ENCODE peak calls at places on chromosomes 4 and X, in six cellular contexts. W is activated T-cell treated with anti-CD3 and anti-CD28 coated beads for 24 hours; Z is stimulated activated naive CD8-positive, alpha-beta T cell treated with anti-CD3 and anti-CD28 coated beads, Interleukin-15, amount 100 ng/mL, for 72 hours; N is Panc1; K is kidney tubule cell; M is A549. C is an unnamed sample.

GRCh38 chrX:131063613-131064012 is 5.5 kb downstream of the ARHGAP36 start:
- DNase-seq in W (no peak), Z (no peak), N (no peak), K (no peak), M (no peak), C (no peak)

GRCh38 chr4:142565771-142566170 is 280.3 kb downstream of the INPP4B start:
- DNase-seq in W (no peak), Z (no peak), N (no peak), K (no peak), M (no peak), C (no peak)

GRCh38 chrX:97320305-97320704 is 436.6 kb downstream of the RPA4 start:
- DNase-seq in W (no peak), Z (no peak), N (no peak), K (no peak), M (no peak), C (no peak)

GRCh38 chr4:4685810-4686209 is 144.0 kb upstream of the STX18 start:
- DNase-seq in W (no peak), Z (no peak), N (no peak), K (no peak), M (no peak), C (no peak)

GRCh38 chrX:48957827-48958634 is 624 bp upstream of the OTUD5 start:
- DNase-seq in W (peak), Z (peak), N (peak), K (peak), M (peak), C (peak)

GRCh38 chr4:83125738-83126141 is 11.2 kb upstream of the PLAC8 start:
- DNase-seq in W (no peak), Z (no peak), N (no peak), K (no peak), M (no peak), C (no peak)

GRCh38 chrX:79604364-79604763 is 237.2 kb upstream of the ITM2A start:
- DNase-seq in W (no peak), Z (no peak), N (no peak), K (no peak), M (no peak), C (no peak)

GRCh38 chrX:2627272-2627867 is 63.7 kb upstream of the CD99 start:
- DNase-seq in W (no peak), Z (peak), N (no peak), K (peak), M (peak), C (no peak)

GRCh38 chrX:1589356-1590130 is 1.9 kb upstream of the AKAP17A start:
- DNase-seq in W (no peak), Z (no peak), N (no peak), K (no peak), M (no peak), C (no peak)

GRCh38 chr4:108926058-108926457 is 163.2 kb upstream of the ETNPPL start:
- DNase-seq in W (no peak), Z (no peak), N (no peak), K (no peak), M (no peak), C (no peak)

GRCh38 chrX:40158036-40158706 is 60.4 kb upstream of the BCOR start:
- DNase-seq in W (no peak), Z (peak), N (no peak), K (peak), M (peak), C (no peak)

GRCh38 chr4:29805245-29805644 is 914.9 kb upstream of the PCDH7 start:
- DNase-seq in W (no peak), Z (no peak), N (no peak), K (no peak), M (no peak), C (no peak)

GRCh38 chr4:176742211-176742610 is 50.5 kb downstream of the VEGFC start:
- DNase-seq in W (no peak), Z (no peak), N (no peak), K (no peak), M (no peak), C (no peak)